ENCODE peak calls at places on chromosomes 5 and 9, in eight cellular contexts. One of them, this sample, is unnamed.

GRCh38 chr9:127132921-127133647 is 10.6 kb upstream of the ANGPTL2 start:
- DNase-seq in CD4-positive, alpha-beta T cell: no peak
- DNase-seq in neural crest cell: no peak
- DNase-seq in GM20000: no peak
- DNase-seq in HCT116: no peak
- DNase-seq in nephron progenitor cell: peak
- DNase-seq in GM13976: no peak
- DNase-seq in cardiac fibroblast: no peak
- DNase-seq in this sample: no peak

GRCh38 chr9:23545728-23546127 is 280.3 kb downstream of the ELAVL2 start:
- DNase-seq in HCT116: no peak
- DNase-seq in GM20000: no peak
- DNase-seq in neural crest cell: no peak
- DNase-seq in nephron progenitor cell: no peak
- DNase-seq in CD4-positive, alpha-beta T cell: no peak
- DNase-seq in cardiac fibroblast: no peak
- DNase-seq in GM13976: no peak
- DNase-seq in this sample: no peak

GRCh38 chr9:36192196-36192595 is 1.5 kb downstream of the CLTA start:
- DNase-seq in nephron progenitor cell: peak
- DNase-seq in HCT116: no peak
- DNase-seq in CD4-positive, alpha-beta T cell: no peak
- DNase-seq in GM20000: no peak
- DNase-seq in neural crest cell: no peak
- DNase-seq in cardiac fibroblast: peak
- DNase-seq in GM13976: no peak
- DNase-seq in this sample: no peak

GRCh38 chr9:109779711-109780452 is at the start of gene PALM2AKAP2:
- DNase-seq in neural crest cell: peak
- DNase-seq in cardiac fibroblast: peak
- DNase-seq in nephron progenitor cell: peak
- DNase-seq in GM20000: no peak
- DNase-seq in GM13976: peak
- DNase-seq in HCT116: no peak
- DNase-seq in CD4-positive, alpha-beta T cell: no peak
- DNase-seq in this sample: no peak

GRCh38 chr5:120512068-120512467 is 48.0 kb downstream of the PRR16 start:
- DNase-seq in cardiac fibroblast: no peak
- DNase-seq in GM20000: no peak
- DNase-seq in neural crest cell: no peak
- DNase-seq in nephron progenitor cell: no peak
- DNase-seq in GM13976: no peak
- DNase-seq in CD4-positive, alpha-beta T cell: no peak
- DNase-seq in HCT116: no peak
- DNase-seq in this sample: no peak

GRCh38 chr5:30926181-30926580 is 267.3 kb upstream of the CDH6 start:
- DNase-seq in neural crest cell: no peak
- DNase-seq in CD4-positive, alpha-beta T cell: no peak
- DNase-seq in cardiac fibroblast: no peak
- DNase-seq in nephron progenitor cell: no peak
- DNase-seq in HCT116: no peak
- DNase-seq in GM13976: no peak
- DNase-seq in GM20000: no peak
- DNase-seq in this sample: no peak

GRCh38 chr5:135372654-135373381 is 26.2 kb downstream of the MACROH2A1 start:
- DNase-seq in GM20000: no peak
- DNase-seq in neural crest cell: no peak
- DNase-seq in nephron progenitor cell: no peak
- DNase-seq in CD4-positive, alpha-beta T cell: no peak
- DNase-seq in cardiac fibroblast: no peak
- DNase-seq in HCT116: no peak
- DNase-seq in GM13976: no peak
- DNase-seq in this sample: no peak

GRCh38 chr5:96957125-96958041 is 21.5 kb downstream of the LNPEP start:
- DNase-seq in CD4-positive, alpha-beta T cell: no peak
- DNase-seq in neural crest cell: no peak
- DNase-seq in GM13976: no peak
- DNase-seq in cardiac fibroblast: no peak
- DNase-seq in nephron progenitor cell: no peak
- DNase-seq in HCT116: no peak
- DNase-seq in GM20000: no peak
- DNase-seq in this sample: no peak

GRCh38 chr5:40409600-40409999 is 270.1 kb upstream of the PTGER4 start:
- DNase-seq in CD4-positive, alpha-beta T cell: peak
- DNase-seq in cardiac fibroblast: no peak
- DNase-seq in GM20000: no peak
- DNase-seq in neural crest cell: no peak
- DNase-seq in GM13976: no peak
- DNase-seq in nephron progenitor cell: no peak
- DNase-seq in HCT116: no peak
- DNase-seq in this sample: no peak

GRCh38 chr5:60960591-60960990 is 15.6 kb downstream of the NDUFAF2 start:
- DNase-seq in GM20000: no peak
- DNase-seq in cardiac fibroblast: peak
- DNase-seq in CD4-positive, alpha-beta T cell: no peak
- DNase-seq in nephron progenitor cell: no peak
- DNase-seq in neural crest cell: no peak
- DNase-seq in HCT116: peak
- DNase-seq in GM13976: peak
- DNase-seq in this sample: no peak

GRCh38 chr5:11384441-11385250 is 519.6 kb downstream of the CTNND2 start:
- DNase-seq in nephron progenitor cell: peak
- DNase-seq in GM13976: peak
- DNase-seq in GM20000: peak
- DNase-seq in CD4-positive, alpha-beta T cell: no peak
- DNase-seq in HCT116: no peak
- DNase-seq in cardiac fibroblast: no peak
- DNase-seq in neural crest cell: peak
- DNase-seq in this sample: no peak

GRCh38 chr5:53397141-53397794 is 83.2 kb upstream of the FST start:
- DNase-seq in cardiac fibroblast: no peak
- DNase-seq in CD4-positive, alpha-beta T cell: no peak
- DNase-seq in nephron progenitor cell: no peak
- DNase-seq in GM20000: no peak
- DNase-seq in neural crest cell: no peak
- DNase-seq in GM13976: no peak
- DNase-seq in HCT116: no peak
- DNase-seq in this sample: no peak

GRCh38 chr5:89110916-89111646 is 228.1 kb upstream of the MEF2C start:
- DNase-seq in CD4-positive, alpha-beta T cell: no peak
- DNase-seq in GM13976: no peak
- DNase-seq in neural crest cell: no peak
- DNase-seq in HCT116: no peak
- DNase-seq in GM20000: no peak
- DNase-seq in nephron progenitor cell: no peak
- DNase-seq in cardiac fibroblast: no peak
- DNase-seq in this sample: no peak

GRCh38 chr5:170633235-170634041 is 129.6 kb downstream of the KCNIP1 start:
- DNase-seq in GM20000: no peak
- DNase-seq in GM13976: no peak
- DNase-seq in HCT116: peak
- DNase-seq in nephron progenitor cell: peak
- DNase-seq in neural crest cell: no peak
- DNase-seq in CD4-positive, alpha-beta T cell: no peak
- DNase-seq in cardiac fibroblast: peak
- DNase-seq in this sample: peak

GRCh38 chr9:93644397-93645088 is 68.2 kb downstream of the PHF2 start:
- DNase-seq in neural crest cell: no peak
- DNase-seq in CD4-positive, alpha-beta T cell: no peak
- DNase-seq in GM20000: no peak
- DNase-seq in cardiac fibroblast: no peak
- DNase-seq in GM13976: no peak
- DNase-seq in HCT116: no peak
- DNase-seq in nephron progenitor cell: no peak
- DNase-seq in this sample: no peak

GRCh38 chr9:137176302-137177182 is 4.7 kb upstream of the TMEM210 start:
- DNase-seq in cardiac fibroblast: peak
- DNase-seq in HCT116: no peak
- DNase-seq in GM13976: peak
- DNase-seq in GM20000: peak
- DNase-seq in nephron progenitor cell: peak
- DNase-seq in neural crest cell: no peak
- DNase-seq in CD4-positive, alpha-beta T cell: no peak
- DNase-seq in this sample: no peak

GRCh38 chr9:120708526-120709224 is 5.6 kb downstream of the MEGF9 start:
- DNase-seq in GM20000: no peak
- DNase-seq in HCT116: no peak
- DNase-seq in nephron progenitor cell: no peak
- DNase-seq in CD4-positive, alpha-beta T cell: no peak
- DNase-seq in cardiac fibroblast: peak
- DNase-seq in GM13976: no peak
- DNase-seq in neural crest cell: no peak
- DNase-seq in this sample: no peak

GRCh38 chr9:73031350-73031749 is 78.5 kb upstream of the ALDH1A1 start:
- DNase-seq in CD4-positive, alpha-beta T cell: no peak
- DNase-seq in HCT116: no peak
- DNase-seq in nephron progenitor cell: no peak
- DNase-seq in cardiac fibroblast: no peak
- DNase-seq in GM13976: no peak
- DNase-seq in neural crest cell: no peak
- DNase-seq in GM20000: no peak
- DNase-seq in this sample: no peak

GRCh38 chr9:81445331-81445921 is 243.9 kb downstream of the TLE1 start:
- DNase-seq in neural crest cell: no peak
- DNase-seq in nephron progenitor cell: no peak
- DNase-seq in GM13976: no peak
- DNase-seq in CD4-positive, alpha-beta T cell: no peak
- DNase-seq in cardiac fibroblast: no peak
- DNase-seq in HCT116: no peak
- DNase-seq in GM20000: no peak
- DNase-seq in this sample: no peak

DNA sequence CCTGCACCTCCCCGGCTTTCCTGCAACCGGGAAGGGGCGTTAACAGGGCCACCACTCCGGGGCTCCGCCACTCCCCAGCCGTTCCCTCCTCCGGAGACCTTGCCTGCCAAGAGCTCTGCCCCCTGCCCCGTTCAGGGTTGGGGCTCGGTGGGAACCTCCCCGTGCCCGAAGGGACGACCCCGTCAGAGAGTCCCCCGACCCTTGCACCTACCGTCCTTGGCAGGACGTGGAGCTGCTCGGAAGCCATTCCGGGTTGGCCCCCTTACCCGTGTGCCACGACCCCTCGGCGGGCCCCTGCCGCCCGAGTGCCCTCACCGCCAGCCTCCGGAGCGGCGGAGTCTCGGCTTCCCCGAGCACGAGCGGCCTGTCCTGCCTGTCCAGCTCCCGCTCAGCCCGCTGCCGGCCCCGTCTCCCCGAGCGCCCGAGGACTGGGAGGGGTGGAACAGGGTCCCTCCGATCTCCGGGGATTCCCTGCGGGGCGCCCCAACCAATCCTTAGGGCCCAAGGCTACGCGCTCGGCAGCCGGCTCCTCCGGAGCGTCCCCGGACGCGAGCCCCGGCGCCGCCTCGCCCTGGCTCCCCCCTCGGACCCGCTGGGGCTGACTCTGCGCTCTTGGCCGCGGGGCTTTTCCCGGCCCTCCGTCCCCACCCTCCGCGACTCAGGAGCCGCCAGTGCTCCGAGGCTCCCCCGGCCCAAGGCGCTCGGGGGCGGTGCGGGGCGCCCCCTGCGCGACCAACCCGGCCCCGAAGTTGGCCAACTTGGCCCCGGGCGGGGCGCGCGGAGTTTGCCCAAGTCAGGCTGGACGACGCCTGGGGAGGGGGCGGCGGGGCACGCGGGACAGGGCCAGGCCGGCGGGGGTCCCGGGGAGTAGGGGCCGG is 721 bp downstream of the ADAMTS2 start:
- DNase-seq in neural crest cell: peak
- DNase-seq in GM20000: peak
- DNase-seq in cardiac fibroblast: peak
- DNase-seq in CD4-positive, alpha-beta T cell: no peak
- DNase-seq in nephron progenitor cell: peak
- DNase-seq in HCT116: no peak
- DNase-seq in GM13976: no peak
- DNase-seq in this sample: no peak
- TF ChIP-seq CTCF in neural crest cell: peak
- TF ChIP-seq CTCF in GM20000: no peak
- TF ChIP-seq CTCF in cardiac fibroblast: no peak
- TF ChIP-seq CTCF in CD4-positive, alpha-beta T cell: no peak
- TF ChIP-seq CTCF in nephron progenitor cell: no peak
- TF ChIP-seq CTCF in HCT116: no peak
- TF ChIP-seq CTCF in GM13976: no peak
- TF ChIP-seq CTCF in this sample: no peak

GRCh38 chr5:167845952-167846351 is 445.5 kb upstream of the WWC1 start:
- DNase-seq in CD4-positive, alpha-beta T cell: no peak
- DNase-seq in neural crest cell: no peak
- DNase-seq in GM20000: no peak
- DNase-seq in cardiac fibroblast: no peak
- DNase-seq in HCT116: no peak
- DNase-seq in GM13976: no peak
- DNase-seq in nephron progenitor cell: no peak
- DNase-seq in this sample: no peak
- TF ChIP-seq CTCF in CD4-positive, alpha-beta T cell: no peak
- TF ChIP-seq CTCF in neural crest cell: no peak
- TF ChIP-seq CTCF in GM20000: no peak
- TF ChIP-seq CTCF in cardiac fibroblast: no peak
- TF ChIP-seq CTCF in HCT116: no peak
- TF ChIP-seq CTCF in GM13976: no peak
- TF ChIP-seq CTCF in nephron progenitor cell: no peak
- TF ChIP-seq CTCF in this sample: no peak

GRCh38 chr5:123163225-123163876 is 74.3 kb downstream of the PRDM6 start:
- DNase-seq in neural crest cell: no peak
- DNase-seq in nephron progenitor cell: no peak
- DNase-seq in GM13976: no peak
- DNase-seq in HCT116: no peak
- DNase-seq in CD4-positive, alpha-beta T cell: no peak
- DNase-seq in cardiac fibroblast: no peak
- DNase-seq in GM20000: no peak
- DNase-seq in this sample: no peak
- TF ChIP-seq CTCF in neural crest cell: no peak
- TF ChIP-seq CTCF in nephron progenitor cell: no peak
- TF ChIP-seq CTCF in GM13976: no peak
- TF ChIP-seq CTCF in HCT116: no peak
- TF ChIP-seq CTCF in CD4-positive, alpha-beta T cell: no peak
- TF ChIP-seq CTCF in cardiac fibroblast: no peak
- TF ChIP-seq CTCF in GM20000: no peak
- TF ChIP-seq CTCF in this sample: no peak

DNA sequence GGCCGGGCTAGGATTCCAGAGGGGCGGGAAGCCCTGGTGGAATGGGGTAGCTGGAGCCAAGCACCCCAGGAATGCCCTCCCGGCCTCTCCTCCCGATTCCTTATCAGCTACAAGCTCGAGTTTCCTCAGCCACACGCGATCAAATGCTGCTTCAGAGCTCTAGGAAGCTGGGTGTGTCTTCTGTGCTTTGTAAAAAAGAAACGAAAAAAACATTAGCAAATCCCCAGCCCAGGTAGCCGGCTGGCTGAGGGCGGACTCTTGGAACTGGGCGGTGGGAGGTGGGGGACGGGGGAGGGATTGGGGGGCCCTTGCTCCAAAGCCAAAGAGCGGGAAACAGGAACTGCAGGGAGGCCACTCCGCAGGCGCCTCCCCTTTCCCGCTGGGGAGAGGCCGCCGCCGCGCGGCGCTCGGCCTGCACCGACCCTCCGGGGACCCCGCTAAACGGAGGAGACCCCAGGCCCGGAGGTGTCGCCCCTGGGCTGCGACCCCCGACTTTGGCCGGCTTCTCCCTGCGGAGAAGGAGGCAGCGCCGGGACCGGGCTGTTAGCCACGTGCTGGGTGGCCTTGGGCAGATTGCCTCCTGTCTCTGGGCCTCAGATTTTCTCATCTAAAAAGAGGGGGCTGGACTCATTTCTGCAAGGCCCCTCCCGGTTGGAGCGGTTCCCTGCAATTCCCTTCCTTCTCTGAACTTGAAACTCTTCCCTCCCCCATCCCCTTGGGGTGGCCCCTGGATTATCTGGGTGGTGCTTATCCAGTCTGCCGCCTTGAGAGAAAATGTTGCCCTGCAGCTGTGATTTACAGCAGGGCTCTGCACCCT is 40.9 kb upstream of the FABP6 start:
- DNase-seq in GM20000: no peak
- DNase-seq in CD4-positive, alpha-beta T cell: no peak
- DNase-seq in neural crest cell: no peak
- DNase-seq in nephron progenitor cell: peak
- DNase-seq in HCT116: no peak
- DNase-seq in GM13976: peak
- DNase-seq in cardiac fibroblast: peak
- DNase-seq in this sample: no peak
- TF ChIP-seq CTCF in GM20000: no peak
- TF ChIP-seq CTCF in CD4-positive, alpha-beta T cell: no peak
- TF ChIP-seq CTCF in neural crest cell: no peak
- TF ChIP-seq CTCF in nephron progenitor cell: no peak
- TF ChIP-seq CTCF in HCT116: no peak
- TF ChIP-seq CTCF in GM13976: no peak
- TF ChIP-seq CTCF in cardiac fibroblast: no peak
- TF ChIP-seq CTCF in this sample: no peak